ENCODE peak calls at places on chromosomes 12 and 14, in nine cellular contexts. A is pancreas, N is esophagus squamous epithelium, R is PC-3, P is cardiac fibroblast, V is GM12864, O is fibroblast of pulmonary artery, K is left ventricle myocardium inferior, B is fibroblast of lung. U is an unnamed sample.

GRCh38 chr14:85195872-85196477 is 334.0 kb upstream of the FLRT2 start:
- DNase-seq in P (peak; percentile 33), V (no peak), R (peak; percentile 19), B (peak; percentile 25), O (peak; percentile 43), N (no peak), A (no peak), K (no peak), U (no peak)

GRCh38 chr12:114400925-114401324 is 5.0 kb downstream of the TBX5 start:
- DNase-seq in V (no peak), B (peak; percentile 94), A (no peak), P (peak; percentile 34), N (no peak), K (peak; percentile 49), O (peak; percentile 73), R (no peak), U (no peak)

GRCh38 chr12:40502322-40502721 is 189.9 kb upstream of the CNTN1 start:
- DNase-seq in P (no peak), K (no peak), V (no peak), N (no peak), O (no peak), B (no peak), R (no peak), A (no peak), U (no peak)

GRCh38 chr12:85835810-85836715 is at the start of gene RASSF9:
- DNase-seq in V (no peak), N (no peak), K (peak; percentile 58), P (peak; percentile 83), B (peak; percentile 81), A (no peak), O (peak; percentile 97), R (peak; percentile 53), U (peak; percentile 96)

GRCh38 chr12:20629414-20630156 is 65.5 kb upstream of the SLCO1C1 start:
- DNase-seq in K (peak; percentile 21), R (peak; percentile 26), V (no peak), N (no peak), P (peak; percentile 79), O (peak; percentile 71), A (no peak), B (peak; percentile 46), U (peak; percentile 46)

GRCh38 chr14:102125546-102125945 is 14.2 kb upstream of the WDR20 start:
- DNase-seq in O (no peak), A (no peak), K (no peak), N (no peak), V (no peak), P (no peak), R (peak; percentile 89), B (no peak), U (no peak)

GRCh38 chr14:56581041-56581727 is 1.6 kb downstream of the TMEM260 start:
- DNase-seq in O (no peak), N (no peak), B (no peak), V (no peak), A (no peak), R (no peak), P (no peak), K (no peak), U (no peak)

GRCh38 chr14:102554835-102555819 is 37.3 kb upstream of the RCOR1 start:
- DNase-seq in O (peak; percentile 41), N (no peak), B (peak; percentile 27), A (peak; percentile 82), P (peak; percentile 22), R (no peak), K (peak; percentile 44), V (no peak), U (no peak)

GRCh38 chr14:105944632-105945610 is 418.5 kb downstream of the TMEM121 start:
- DNase-seq in A (peak; percentile 75), R (peak; percentile 73), K (peak; percentile 46), P (peak; percentile 3), V (no peak), O (no peak), B (no peak), N (no peak), U (no peak)

GRCh38 chr12:94010307-94010706 is 138.1 kb upstream of the PLXNC1 start:
- DNase-seq in P (no peak), R (no peak), B (no peak), N (no peak), K (no peak), A (no peak), V (no peak), O (no peak), U (no peak)

GRCh38 chr14:96096639-96097610 is 57.8 kb downstream of the C14orf132 start:
- DNase-seq in A (no peak), B (no peak), P (no peak), R (no peak), K (no peak), O (no peak), N (no peak), V (no peak), U (no peak)

GRCh38 chr12:1896964-1897363 is 21.5 kb downstream of the CACNA2D4 start:
- DNase-seq in K (no peak), R (no peak), N (no peak), V (no peak), O (no peak), B (no peak), P (no peak), A (no peak), U (no peak)

GRCh38 chr12:98379106-98379505 is 136.3 kb upstream of the TMPO start:
- DNase-seq in O (no peak), A (no peak), N (no peak), V (no peak), R (no peak), K (no peak), P (no peak), B (no peak), U (no peak)

GRCh38 chr14:32078794-32079663 is 1.9 kb downstream of the ARHGAP5 start:
- DNase-seq in N (no peak), K (no peak), B (peak; percentile 22), A (no peak), P (peak; percentile 50), V (no peak), R (peak; percentile 62), O (peak; percentile 20), U (no peak)

GRCh38 chr12:10101648-10102220 is 2.9 kb upstream of the CLEC1A start:
- DNase-seq in V (no peak), K (no peak), N (no peak), A (no peak), P (no peak), B (no peak), O (no peak), R (no peak), U (no peak)

GRCh38 chr14:50845166-50845565 is 14.2 kb upstream of the NIN start:
- DNase-seq in O (no peak), V (no peak), B (no peak), K (no peak), P (no peak), N (no peak), A (no peak), R (no peak), U (no peak)

GRCh38 chr14:24365600-24366374 is 2.2 kb upstream of the NFATC4 start:
- DNase-seq in N (no peak), A (peak; percentile 87), V (peak; percentile 61), O (peak; percentile 97), R (peak; percentile 87), K (peak; percentile 86), P (peak; percentile 96), B (peak; percentile 94), U (peak; percentile 84)
- TF ChIP-seq CTCF in N (peak; percentile 94), A (peak; percentile 84), V (peak; percentile 67), O (peak; percentile 98), R (peak; percentile 95), K (peak; percentile 86), P (peak; percentile 92), B (peak; percentile 94), U (peak; percentile 92)

DNA sequence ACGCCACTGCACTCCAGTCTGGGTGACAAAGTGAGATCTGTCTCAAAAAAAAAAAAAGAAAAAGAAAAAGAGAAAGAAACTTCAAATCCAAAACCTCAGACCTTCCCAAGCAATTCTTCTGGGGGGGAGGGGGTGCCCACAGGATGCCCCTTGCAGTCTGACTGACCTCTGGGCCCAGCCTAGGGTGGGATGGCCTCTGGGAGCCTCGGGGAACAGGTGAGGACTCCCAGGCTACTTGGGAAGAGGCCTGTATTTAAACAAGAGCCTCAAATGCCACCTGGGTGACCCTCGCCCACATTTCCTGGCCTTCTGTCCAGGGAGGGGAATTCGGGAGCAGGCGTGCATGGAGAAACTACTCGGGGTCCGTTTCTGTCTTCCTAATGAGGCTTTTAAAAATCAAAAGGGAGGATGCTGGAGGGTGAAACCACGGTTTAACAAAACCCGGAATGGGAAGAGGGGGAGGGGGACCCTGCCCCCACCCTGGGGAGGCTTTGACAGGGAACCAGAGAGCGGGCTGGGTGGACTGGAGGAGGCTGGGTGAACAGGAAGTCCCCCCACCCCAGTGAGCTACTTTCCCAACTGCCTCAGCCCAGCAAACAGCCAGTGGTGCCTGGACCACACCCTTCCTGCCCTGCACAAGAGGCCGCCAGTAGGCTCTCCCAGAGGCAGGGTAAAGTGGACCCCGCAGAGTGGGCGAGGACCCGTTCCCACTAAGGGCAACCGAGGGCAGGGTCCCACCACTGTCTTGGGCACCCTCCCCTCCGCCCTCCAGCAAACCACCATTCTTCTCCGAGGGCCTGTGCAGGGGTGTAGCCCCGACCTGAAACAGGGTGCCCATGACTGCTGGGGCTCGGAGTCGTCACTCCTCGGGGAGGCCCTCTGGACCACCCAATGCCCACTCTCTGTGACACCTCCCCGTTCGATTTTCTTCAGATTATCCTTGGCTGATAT is 1.5 kb upstream of the FBRSL1 start:
- DNase-seq in A (no peak), N (no peak), P (no peak), B (no peak), R (no peak), V (no peak), O (no peak), K (peak; percentile 61), U (no peak)
- H3K4me3 ChIP-seq in A (peak overlapping the region; percentile 76), N (peak overlapping the region; percentile 72), P (no peak overlapping the region), B (no peak overlapping the region), R (no peak overlapping the region), V (peak overlapping the region; percentile 71), O (no peak overlapping the region), K (peak overlapping the region; percentile 89), U (no peak overlapping the region)

DNA sequence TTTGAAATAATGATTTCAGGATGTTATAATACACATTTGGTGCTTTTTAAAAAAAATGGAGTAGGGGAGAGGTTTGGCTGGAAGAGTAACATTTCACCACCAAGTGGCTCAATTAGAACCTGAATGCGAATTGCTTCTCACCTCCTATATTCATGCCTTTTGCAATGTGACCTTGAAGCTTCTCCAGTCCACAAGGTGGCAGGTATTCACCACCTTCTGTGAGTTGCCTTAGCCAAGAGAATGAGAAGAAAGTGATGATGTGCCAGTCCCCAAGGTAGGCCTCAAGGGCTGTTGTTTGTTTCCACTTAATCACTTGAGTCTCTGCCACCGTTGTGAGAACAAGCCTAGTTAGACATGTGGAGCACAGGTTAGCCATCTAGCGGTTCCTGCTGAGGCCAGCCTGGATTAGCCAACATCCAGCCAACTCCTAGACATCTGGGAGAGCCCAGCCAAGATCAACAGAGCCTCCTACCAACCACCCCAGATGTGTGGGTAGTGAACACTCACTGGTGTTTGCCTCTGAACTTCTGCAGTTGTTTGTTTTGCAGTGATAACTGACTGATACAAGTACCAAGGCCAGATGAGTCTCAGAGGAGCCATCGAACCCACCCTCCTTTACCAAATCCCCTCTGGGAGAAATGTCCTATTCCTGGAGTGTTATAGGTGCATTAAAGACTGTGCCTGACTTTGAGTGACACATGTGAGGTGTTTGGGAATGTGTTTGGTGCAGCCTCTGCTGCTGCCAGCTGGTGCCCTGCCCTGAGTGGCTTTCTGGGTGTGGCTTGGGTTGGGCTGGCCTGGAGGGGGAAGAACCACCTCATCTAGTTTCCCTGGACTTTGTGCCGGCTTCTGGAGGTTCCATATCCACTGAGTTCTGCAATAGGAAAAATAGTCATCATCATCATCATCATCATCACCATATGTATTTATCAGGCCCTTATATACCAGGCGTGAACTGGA is 132.5 kb upstream of the RFLNA start:
- DNase-seq in O (peak; percentile 8), A (no peak), P (no peak), N (no peak), V (no peak), R (peak; percentile 43), B (no peak), K (no peak), U (no peak)
- TF ChIP-seq CTCF in O (no peak), A (no peak), P (no peak), N (no peak), V (peak; percentile 18), R (peak; percentile 46), B (no peak), K (no peak), U (no peak)

GRCh38 chr12:120266180-120266535 is 628 bp upstream of the PXN start:
- DNase-seq in N (no peak), K (no peak), V (no peak), B (no peak), A (no peak), O (no peak), P (no peak), R (no peak), U (no peak)
- H3K4me3 ChIP-seq in N (peak overlapping the region; percentile 97), K (no peak overlapping the region), V (peak overlapping the region; percentile 37), B (no peak overlapping the region), A (no peak overlapping the region), O (no peak overlapping the region), P (no peak overlapping the region), R (no peak overlapping the region), U (no peak overlapping the region)

U was measured in astrocyte of the cerebellum.